ENCODE peak calls at places on chromosomes 4 and X, in ten cellular contexts. Y, N, Q, P, I, U, D, E, J and Z are unnamed samples.

GRCh38 chr4:72568959-72569718 is at the start of gene ADAMTS3:
- DNase-seq in Y (no peak), N (peak), Q (no peak), P (no peak), I (peak), U (peak), D (peak), E (peak), J (peak), Z (no peak)

GRCh38 chr4:73690051-73690744 is 50.2 kb upstream of the CXCL8 start:
- DNase-seq in Y (no peak), N (no peak), Q (no peak), P (no peak), I (no peak), U (no peak), D (no peak), E (no peak), J (no peak), Z (no peak)

GRCh38 chrX:7115557-7115956 is 32.0 kb upstream of the STS start:
- DNase-seq in Y (no peak), N (peak), Q (no peak), P (no peak), I (no peak), U (peak), D (no peak), E (no peak), J (no peak), Z (no peak)

GRCh38 chr4:83201761-83202160 is 82.8 kb downstream of the COQ2 start:
- DNase-seq in Y (no peak), N (no peak), Q (no peak), P (no peak), I (no peak), U (no peak), D (no peak), E (no peak), J (no peak), Z (no peak)

GRCh38 chr4:6137027-6137746 is 63.2 kb downstream of the JAKMIP1 start:
- DNase-seq in Y (no peak), N (no peak), Q (no peak), P (no peak), I (no peak), U (no peak), D (no peak), E (no peak), J (no peak), Z (no peak)

GRCh38 chrX:2710496-2710895 is 19.4 kb downstream of the CD99 start:
- DNase-seq in Y (no peak), N (no peak), Q (peak), P (no peak), I (no peak), U (no peak), D (no peak), E (no peak), J (no peak), Z (peak)

GRCh38 chr4:87875187-87875586 is 42.4 kb downstream of the MEPE start:
- DNase-seq in Y (no peak), N (no peak), Q (no peak), P (no peak), I (no peak), U (no peak), D (no peak), E (no peak), J (no peak), Z (no peak)

GRCh38 chr4:121209171-121209570 is 45.0 kb upstream of the TNIP3 start:
- DNase-seq in Y (no peak), N (no peak), Q (no peak), P (no peak), I (no peak), U (no peak), D (no peak), E (no peak), J (no peak), Z (no peak)

GRCh38 chr4:85744950-85745349 is 270.0 kb downstream of the ARHGAP24 start:
- DNase-seq in Y (no peak), N (no peak), Q (no peak), P (no peak), I (no peak), U (no peak), D (no peak), E (no peak), J (no peak), Z (no peak)

GRCh38 chr4:95506264-95506663 is 42.5 kb downstream of the UNC5C start:
- DNase-seq in Y (no peak), N (no peak), Q (no peak), P (no peak), I (no peak), U (peak), D (no peak), E (no peak), J (no peak), Z (peak)

GRCh38 chr4:184163813-184164212 is 53.9 kb downstream of the ENPP6 start:
- DNase-seq in Y (no peak), N (peak), Q (no peak), P (no peak), I (peak), U (peak), D (no peak), E (no peak), J (peak), Z (no peak)